ENCODE peak calls at places on chromosome 1, in six cellular contexts. N is H1, L is K562, J is SK-N-SH, X is GM12878, S is HepG2. K is an unnamed sample.

GRCh38 chr1:212232020-212232570 is 53.1 kb upstream of the PPP2R5A start:
- DNase-seq in S (no peak), N (no peak), L (peak; percentile 39), X (no peak), J (no peak), K (no peak)

GRCh38 chr1:151710187-151710586 is 6.4 kb downstream of the CELF3 start:
- DNase-seq in X (no peak), L (peak; percentile 79), N (no peak), J (peak; percentile 94), S (no peak), K (no peak)

GRCh38 chr1:102550729-102551384 is 554.1 kb upstream of the OLFM3 start:
- DNase-seq in J (no peak), X (no peak), N (peak; percentile 60), L (peak; percentile 18), S (peak; percentile 22), K (no peak)

GRCh38 chr1:163093579-163093978 is 24.4 kb downstream of the RGS4 start:
- DNase-seq in J (no peak), L (no peak), X (no peak), N (no peak), S (no peak), K (no peak)

GRCh38 chr1:230285351-230285750 is 140.8 kb downstream of the PGBD5 start:
- DNase-seq in L (no peak), X (no peak), S (no peak), J (no peak), N (no peak), K (no peak)

GRCh38 chr1:34803770-34804169 is 11.0 kb downstream of the GJA4 start:
- DNase-seq in L (no peak), X (no peak), N (no peak), S (no peak), J (no peak), K (no peak)

GRCh38 chr1:248393050-248393449 is 9.8 kb upstream of the OR2T1 start:
- DNase-seq in S (no peak), N (no peak), J (no peak), L (no peak), X (no peak), K (no peak)

GRCh38 chr1:54376085-54377039 is 29.8 kb downstream of the SSBP3 start:
- DNase-seq in L (peak; percentile 83), S (peak; percentile 22), N (no peak), J (no peak), X (peak; percentile 84), K (no peak)

GRCh38 chr1:27861436-27861835 is 10.9 kb upstream of the THEMIS2 start:
- DNase-seq in N (no peak), L (no peak), J (no peak), S (no peak), X (no peak), K (no peak)

GRCh38 chr1:147213271-147213670 is 11.9 kb downstream of the FMO5 start:
- DNase-seq in L (no peak), N (no peak), X (no peak), S (no peak), J (no peak), K (no peak)

GRCh38 chr1:244962140-244962539 is 97.8 kb upstream of the HNRNPU start:
- DNase-seq in S (no peak), L (no peak), J (no peak), X (no peak), N (no peak), K (no peak)

GRCh38 chr1:226635456-226635941 is 86.9 kb downstream of the STUM start:
- DNase-seq in L (no peak), N (no peak), J (no peak), X (no peak), S (no peak), K (peak; percentile 55)

GRCh38 chr1:113976609-113977278 is 2.5 kb upstream of the OLFML3 start:
- DNase-seq in N (peak; percentile 33), L (peak; percentile 47), J (peak; percentile 38), X (no peak), S (peak; percentile 37), K (no peak)

GRCh38 chr1:168416220-168416619 is 127.6 kb downstream of the XCL2 start:
- DNase-seq in X (no peak), J (no peak), N (no peak), S (no peak), L (no peak), K (no peak)

GRCh38 chr1:230834292-230834691 is 34.0 kb downstream of the C1orf198 start:
- DNase-seq in X (no peak), J (no peak), L (no peak), N (no peak), S (no peak), K (no peak)

GRCh38 chr1:88800382-88801051 is 90.8 kb downstream of the GTF2B start:
- DNase-seq in L (peak; percentile 57), J (peak; percentile 36), X (no peak), S (peak; percentile 33), N (no peak), K (no peak)

GRCh38 chr1:43232071-43232470 is 37.7 kb upstream of the TMEM125 start:
- DNase-seq in S (no peak), X (no peak), J (no peak), L (no peak), N (no peak), K (no peak)

GRCh38 chr1:110463695-110464094 is 12.7 kb downstream of the PROK1 start:
- DNase-seq in J (no peak), S (no peak), L (no peak), N (no peak), X (no peak), K (no peak)

DNA sequence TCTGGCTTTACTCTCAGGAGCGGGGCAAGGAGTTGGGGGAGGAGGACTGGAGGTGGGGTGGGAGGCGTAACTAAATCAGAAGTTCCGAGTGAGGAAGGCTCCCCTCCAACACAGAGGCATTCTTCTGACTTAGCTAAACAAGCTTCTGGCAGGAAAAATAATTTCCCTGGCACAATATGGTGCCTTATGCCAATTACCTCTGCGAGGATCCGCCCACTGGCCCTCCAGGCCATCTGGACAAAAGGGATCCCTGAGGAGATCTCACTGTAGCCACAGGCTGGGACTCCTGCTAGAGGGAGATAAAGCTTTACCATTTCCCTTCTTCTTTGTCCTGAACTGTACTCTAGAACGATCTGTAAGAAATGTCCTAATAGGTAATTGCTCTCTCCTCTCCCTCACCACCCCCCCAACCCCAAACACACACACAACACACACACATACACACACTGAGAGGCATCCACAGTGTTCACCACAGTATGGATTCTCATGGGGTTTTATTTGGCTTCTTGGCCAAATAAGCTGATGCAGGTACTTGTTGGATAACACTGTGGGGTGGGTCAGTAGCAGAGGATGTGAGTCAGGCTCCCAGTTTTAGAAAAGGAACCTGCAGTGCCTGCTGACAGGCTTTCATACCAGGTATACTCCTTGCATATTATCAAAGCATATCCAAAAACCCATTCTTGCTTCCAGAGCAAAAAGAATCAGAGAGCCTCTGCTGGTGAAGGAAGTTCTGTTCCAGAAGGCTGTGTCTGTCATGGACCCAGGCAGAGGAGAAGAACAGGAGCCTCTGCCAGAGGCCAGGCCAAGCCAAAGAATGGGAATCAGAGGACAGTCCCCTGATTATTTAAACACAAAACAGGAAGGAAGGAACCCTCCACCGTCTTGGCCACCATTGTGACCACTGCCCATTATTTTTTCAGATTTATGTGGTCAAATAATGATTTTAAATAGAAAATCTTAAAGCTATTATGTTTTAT is 169.1 kb downstream of the C1orf21 start:
- DNase-seq in J (no peak), X (no peak), L (no peak), N (no peak), S (no peak), K (no peak)
- TF ChIP-seq POLR2AphosphoS5 in J (no peak), X (no peak), L (no peak), N (no peak), S (no peak), K (no peak)

DNA sequence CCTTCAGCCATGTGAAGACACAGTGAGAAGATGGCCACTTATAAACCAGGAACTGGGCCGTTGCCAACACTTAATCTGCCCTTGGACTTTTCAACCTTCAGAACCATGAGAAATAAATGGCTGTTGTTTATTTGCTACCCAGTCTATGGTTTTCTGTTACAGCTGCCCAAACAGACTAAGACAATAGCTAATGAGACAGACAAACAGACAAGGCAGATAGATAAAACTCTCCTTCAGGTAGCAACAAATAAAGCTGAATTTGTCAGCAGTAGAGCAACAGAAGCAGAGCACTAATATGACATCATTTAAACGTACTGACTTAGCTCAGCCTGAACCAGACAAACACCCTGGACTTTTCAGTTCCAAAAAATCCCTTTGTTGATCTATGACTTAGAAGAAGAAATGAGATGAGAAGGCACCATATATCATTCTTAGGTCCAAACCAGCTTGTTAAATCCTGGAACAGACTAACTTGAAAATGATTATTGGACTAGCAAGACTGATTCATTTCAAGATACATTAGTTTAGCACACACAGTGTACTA is 27.0 kb downstream of the ZZZ3 start:
- DNase-seq in X (no peak), L (no peak), N (no peak), S (peak; percentile 76), J (no peak), K (no peak)
- TF ChIP-seq GABPA in X (no peak), L (no peak), N (no peak), S (no peak), J (no peak), K (no peak)

DNA sequence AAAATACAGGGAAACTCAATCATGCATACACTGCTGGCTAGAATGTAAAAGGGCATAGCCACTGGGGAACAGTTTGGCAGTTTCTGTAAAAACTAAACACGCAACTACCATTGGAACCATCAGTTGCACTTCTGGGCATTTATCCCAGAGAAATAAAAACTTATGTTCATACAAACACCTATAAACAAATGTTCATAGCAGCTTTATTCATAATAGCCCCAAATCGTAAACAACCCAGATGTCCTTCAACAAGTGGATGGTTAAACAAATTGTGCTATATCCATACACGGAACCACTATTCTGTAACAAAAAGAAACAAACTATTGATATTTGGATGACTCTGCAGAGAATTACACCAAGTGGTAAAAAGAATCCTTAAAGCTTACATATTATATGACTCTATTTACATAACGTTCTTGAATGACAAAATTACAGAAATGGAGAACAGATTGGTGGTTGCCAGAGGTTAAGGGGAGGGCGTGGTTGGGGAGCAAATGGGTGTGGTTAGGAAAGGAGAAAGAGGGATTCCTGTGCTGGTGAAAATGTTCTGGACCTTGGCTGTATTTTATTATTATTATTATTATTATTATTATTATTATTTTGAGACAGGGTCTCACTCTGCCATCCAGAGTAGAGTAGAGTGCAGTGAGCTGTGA is 22.7 kb downstream of the LACTBL1 start:
- DNase-seq in J (no peak), L (no peak), X (no peak), N (no peak), S (no peak), K (no peak)
- TF ChIP-seq POLR2AphosphoS5 in J (no peak), L (no peak), X (no peak), N (no peak), S (no peak), K (no peak)

DNA sequence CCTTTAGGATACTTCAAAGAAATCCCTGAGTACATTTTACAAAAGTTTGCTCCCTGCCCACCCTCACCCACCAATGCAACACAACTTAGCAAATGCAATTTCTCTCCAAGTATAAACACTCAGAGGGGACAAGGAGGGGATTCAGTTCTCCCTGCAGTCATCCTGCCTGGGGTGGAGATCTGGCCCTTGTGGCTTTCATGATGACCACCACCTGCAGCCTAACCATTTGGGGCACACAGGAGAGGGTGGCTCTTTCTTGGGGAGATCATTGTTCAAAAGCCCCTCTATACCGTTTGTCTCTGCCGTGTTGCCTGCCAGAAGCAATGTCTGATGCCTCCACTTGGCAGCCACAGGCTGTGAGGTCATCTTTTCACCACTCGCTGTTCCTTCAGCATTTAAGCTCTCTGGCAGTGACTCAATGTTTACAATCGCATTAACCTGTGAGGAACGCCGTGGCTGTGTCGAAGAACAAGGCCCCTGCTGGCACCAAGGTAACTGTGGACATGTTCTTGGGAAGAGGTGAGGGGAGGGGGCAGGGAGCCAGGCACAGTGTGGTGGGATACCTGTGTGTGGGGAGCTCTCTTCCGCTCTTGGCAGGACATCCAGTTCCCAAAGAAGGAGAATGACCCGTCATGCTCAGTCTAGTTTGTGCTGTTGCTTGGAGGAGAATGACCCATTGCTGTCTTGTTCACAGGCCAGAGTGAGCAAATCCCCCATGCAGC is 103.9 kb upstream of the DUSP10 start:
- DNase-seq in S (peak; percentile 29), L (peak; percentile 8), J (no peak), N (no peak), X (no peak), K (no peak)
- TF ChIP-seq GABPA in S (no peak), L (no peak), J (no peak), N (no peak), X (no peak), K (no peak)

GRCh38 chr1:64856564-64856963 is 109.8 kb downstream of the JAK1 start:
- DNase-seq in N (no peak), S (no peak), X (no peak), J (no peak), L (no peak), K (peak; percentile 54)
- TF ChIP-seq POLR2AphosphoS5 in N (no peak), S (no peak), X (no peak), J (no peak), L (no peak), K (peak; percentile 59)

K was measured in HL-60.